ENCODE peak calls at places on chromosome 18, in eight cellular contexts. E is right lobe of liver, O is A549, A is neural progenitor cell, K is cardiac muscle cell, C is HCT116, B is Peyer's patch, P is lower lobe of right lung. X is an unnamed sample.
A peak's percentile ranks its signal among the peaks of the same experiment; 100 is the strongest.

GRCh38 chr18:22324191-22325131 is 93.3 kb downstream of the CTAGE1 start:
- DNase-seq in E (peak; percentile 45), P (peak; percentile 79), O (no peak), K (peak; percentile 81), C (no peak), B (peak; percentile 62), A (peak; percentile 83), X (peak; percentile 7)

GRCh38 chr18:77147418-77147852 is 14.9 kb upstream of the MBP start:
- DNase-seq in K (no peak), E (no peak), A (no peak), C (no peak), B (no peak), P (no peak), O (no peak), X (no peak)

GRCh38 chr18:2655954-2656236 is 369 bp downstream of the SMCHD1 start:
- DNase-seq in A (no peak), O (peak; percentile 11), B (no peak), C (peak; percentile 13), P (peak; percentile 75), E (no peak), K (no peak), X (no peak)

GRCh38 chr18:43180814-43181213 is 65.3 kb upstream of the RIT2 start:
- DNase-seq in B (no peak), O (no peak), A (no peak), C (no peak), E (no peak), K (no peak), P (no peak), X (no peak)

GRCh38 chr18:61612517-61612916 is 279.3 kb downstream of the CDH20 start:
- DNase-seq in P (no peak), B (no peak), E (no peak), O (no peak), K (no peak), A (no peak), C (no peak), X (no peak)

GRCh38 chr18:13375302-13376255 is 157.0 kb downstream of the LDLRAD4 start:
- DNase-seq in B (no peak), E (peak; percentile 62), O (peak; percentile 68), P (no peak), A (no peak), C (peak; percentile 48), K (peak; percentile 88), X (peak; percentile 72)

GRCh38 chr18:27964811-27965210 is 212.1 kb downstream of the CDH2 start:
- DNase-seq in K (peak; percentile 11), C (no peak), O (no peak), B (no peak), E (no peak), P (no peak), A (no peak), X (no peak)

GRCh38 chr18:4107049-4107459 is 348.1 kb downstream of the DLGAP1 start:
- DNase-seq in K (no peak), A (peak; percentile 93), C (no peak), O (no peak), P (no peak), B (no peak), E (no peak), X (no peak)

GRCh38 chr18:53451902-53452301 is 772.6 kb downstream of the MBD2 start:
- DNase-seq in O (no peak), K (no peak), B (no peak), P (no peak), A (no peak), E (no peak), C (no peak), X (no peak)

GRCh38 chr18:75280427-75281280 is 70.1 kb downstream of the TSHZ1 start:
- DNase-seq in B (no peak), E (no peak), A (no peak), O (no peak), K (no peak), P (no peak), C (no peak), X (no peak)
- H3K27ac ChIP-seq in B (no peak overlapping the region), E (no peak overlapping the region), A (no peak overlapping the region), O (no peak overlapping the region), K (no peak overlapping the region), P (peak overlapping the region; percentile 11), C (no peak overlapping the region), X (no peak overlapping the region)

DNA sequence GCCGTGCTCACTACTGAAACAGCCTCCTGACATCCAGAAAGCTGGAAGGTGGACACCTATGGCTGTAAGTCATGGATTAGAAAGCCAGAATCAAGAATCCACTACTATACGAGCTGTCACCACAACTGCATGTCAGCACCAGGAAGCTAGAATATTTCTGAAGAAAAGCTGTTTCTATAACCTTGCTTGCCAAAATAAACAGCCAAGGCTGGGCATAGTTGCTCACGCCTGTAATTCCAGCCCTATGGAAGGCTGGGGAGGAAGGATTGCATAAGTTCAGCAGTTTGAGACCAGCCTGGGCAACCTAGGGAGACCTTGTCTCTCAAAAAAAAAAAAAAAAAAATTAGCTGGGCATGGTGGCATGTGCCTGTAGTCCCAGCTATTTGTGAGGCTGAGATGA is 96.3 kb upstream of the GAREM1 start:
- DNase-seq in K (peak; percentile 11), B (no peak), O (no peak), A (no peak), E (no peak), P (no peak), C (no peak), X (no peak)
- H3K4me3 ChIP-seq in K (no peak overlapping the region), B (no peak overlapping the region), O (no peak overlapping the region), A (no peak overlapping the region), E (no peak overlapping the region), P (no peak overlapping the region), C (no peak overlapping the region), X (no peak overlapping the region)

GRCh38 chr18:50637961-50638622 is 78.2 kb downstream of the MAPK4 start:
- DNase-seq in E (no peak), K (no peak), B (no peak), O (no peak), C (no peak), A (no peak), P (no peak), X (no peak)

GRCh38 chr18:50632895-50633515 is 73.1 kb downstream of the MAPK4 start:
- DNase-seq in E (no peak), B (no peak), O (no peak), C (no peak), K (no peak), A (no peak), P (no peak), X (no peak)

GRCh38 chr18:50633992-50634391 is 74.1 kb downstream of the MAPK4 start:
- DNase-seq in C (no peak), P (no peak), B (no peak), A (no peak), K (no peak), E (no peak), O (no peak), X (no peak)

GRCh38 chr18:50638623-50639398 is 78.9 kb downstream of the MAPK4 start:
- DNase-seq in K (no peak), C (no peak), P (no peak), O (no peak), A (peak; percentile 33), B (no peak), E (no peak), X (no peak)

DNA sequence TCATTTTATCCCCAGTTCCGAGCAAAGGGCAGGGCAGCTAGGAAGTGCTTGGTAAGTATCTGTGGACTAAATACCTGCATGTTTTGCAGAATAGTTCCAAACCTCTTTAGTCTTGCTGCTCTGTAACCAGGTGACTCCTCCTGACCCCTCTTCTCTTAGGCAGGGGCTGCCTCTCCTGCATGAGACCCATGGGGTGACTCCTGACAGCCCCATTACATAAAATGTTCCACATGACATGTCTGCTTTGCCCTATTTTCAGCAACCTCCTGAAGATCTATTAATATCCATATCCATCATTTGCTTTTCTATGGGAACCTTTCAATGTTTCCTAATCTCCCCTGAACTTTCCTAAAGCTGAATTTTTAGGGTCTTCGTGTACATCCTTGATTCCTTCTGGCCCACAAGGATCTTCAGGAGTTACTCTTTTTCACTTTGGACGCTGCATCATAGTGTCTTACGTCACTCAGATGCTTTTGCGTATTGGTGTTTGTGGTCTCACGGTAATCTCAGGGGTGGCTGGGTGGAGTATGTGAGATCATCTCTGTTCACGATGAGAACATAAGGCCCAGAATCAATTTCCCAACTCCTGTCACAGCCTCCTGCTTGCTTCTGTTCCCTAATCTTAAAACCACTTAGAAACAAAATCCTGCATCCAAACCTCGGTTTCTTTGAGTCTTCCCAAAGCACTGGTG is 76.6 kb downstream of the MAPK4 start:
- DNase-seq in E (no peak), B (no peak), K (no peak), P (no peak), C (no peak), A (no peak), O (no peak), X (no peak)
- H3K27ac ChIP-seq in E (no peak overlapping the region), B (no peak overlapping the region), K (no peak overlapping the region), P (no peak overlapping the region), C (no peak overlapping the region), A (no peak overlapping the region), O (no peak overlapping the region), X (no peak overlapping the region)

GRCh38 chr18:12254820-12255511 is 805 bp downstream of the CIDEA start:
- DNase-seq in E (no peak), P (no peak), O (no peak), B (no peak), C (no peak), A (no peak), K (no peak), X (no peak)

GRCh38 chr18:12254137-12254819 is at the start of gene CIDEA:
- DNase-seq in P (no peak), B (no peak), E (no peak), C (no peak), K (peak; percentile 35), A (peak; percentile 86), O (no peak), X (peak; percentile 58)

GRCh38 chr18:12252061-12252460 is 2.1 kb upstream of the CIDEA start:
- DNase-seq in K (no peak), E (no peak), B (no peak), A (no peak), C (no peak), O (no peak), P (no peak), X (no peak)

GRCh38 chr18:12253027-12253426 is 1.1 kb upstream of the CIDEA start:
- DNase-seq in A (no peak), E (no peak), K (no peak), P (no peak), C (no peak), B (no peak), O (no peak), X (no peak)

GRCh38 chr18:12253517-12254136 is 534 bp upstream of the CIDEA start:
- DNase-seq in A (peak; percentile 44), O (no peak), K (no peak), B (no peak), P (no peak), C (no peak), E (no peak), X (no peak)
- H3K4me3 ChIP-seq in A (peak overlapping the region; percentile 50), O (peak overlapping the region; percentile 30), K (peak overlapping the region; percentile 33), B (no peak overlapping the region), P (peak overlapping the region; percentile 34), C (no peak overlapping the region), E (no peak overlapping the region), X (peak overlapping the region; percentile 1)

X was measured in A673.